ENCODE peak calls at places on chromosomes 12 and 14, in four cellular contexts. Q is CD4-positive, alpha-beta memory T cell; P is thoracic aorta; J is heart right ventricle. E is an unnamed sample.

GRCh38 chr12:104680070-104680469 is 223.3 kb downstream of the CHST11 start:
- DNase-seq in Q (peak), P (no peak), J (no peak), E (no peak)

GRCh38 chr14:103057028-103057371 is 349 bp downstream of the CDC42BPB start:
- DNase-seq in Q (no peak), P (no peak), J (no peak), E (no peak)

GRCh38 chr12:127570387-127570786 is 696.6 kb upstream of the TMEM132C start:
- DNase-seq in Q (no peak), P (no peak), J (no peak), E (no peak)

GRCh38 chr14:74438351-74438915 is 12.4 kb upstream of the SYNDIG1L start:
- DNase-seq in Q (no peak), P (no peak), J (no peak), E (no peak)

GRCh38 chr14:96121660-96122395 is 82.7 kb downstream of the C14orf132 start:
- DNase-seq in Q (no peak), P (no peak), J (no peak), E (peak)

GRCh38 chr12:75862692-75863471 is 168.7 kb downstream of the PHLDA1 start:
- DNase-seq in Q (no peak), P (no peak), J (no peak), E (peak)

GRCh38 chr12:67721216-67721615 is 72.7 kb downstream of the DYRK2 start:
- DNase-seq in Q (no peak), P (no peak), J (peak), E (no peak)

GRCh38 chr14:54676822-54677708 is 110.1 kb downstream of the SAMD4A start:
- DNase-seq in Q (no peak), P (no peak), J (peak), E (peak)

GRCh38 chr12:86331457-86331856 is 75.3 kb upstream of the MGAT4C start:
- DNase-seq in Q (no peak), P (no peak), J (no peak), E (no peak)

GRCh38 chr12:27560126-27560525 is 36.1 kb downstream of the PPFIBP1 start:
- DNase-seq in Q (no peak), P (no peak), J (no peak), E (no peak)

GRCh38 chr12:5135126-5135525 is 91.4 kb downstream of the KCNA5 start:
- DNase-seq in Q (no peak), P (no peak), J (no peak), E (no peak)

GRCh38 chr14:63421226-63421625 is 102.5 kb upstream of the GPHB5 start:
- DNase-seq in Q (no peak), P (no peak), J (no peak), E (no peak)

GRCh38 chr12:131445184-131445974 is 265.5 kb upstream of the SFSWAP start:
- DNase-seq in Q (no peak), P (no peak), J (no peak), E (no peak)

GRCh38 chr12:54217774-54218221 is 29.0 kb upstream of the SMUG1 start:
- DNase-seq in Q (no peak), P (no peak), J (no peak), E (no peak)

GRCh38 chr12:11437966-11438365 is 42.6 kb upstream of the PRB2 start:
- DNase-seq in Q (no peak), P (no peak), J (no peak), E (no peak)

DNA sequence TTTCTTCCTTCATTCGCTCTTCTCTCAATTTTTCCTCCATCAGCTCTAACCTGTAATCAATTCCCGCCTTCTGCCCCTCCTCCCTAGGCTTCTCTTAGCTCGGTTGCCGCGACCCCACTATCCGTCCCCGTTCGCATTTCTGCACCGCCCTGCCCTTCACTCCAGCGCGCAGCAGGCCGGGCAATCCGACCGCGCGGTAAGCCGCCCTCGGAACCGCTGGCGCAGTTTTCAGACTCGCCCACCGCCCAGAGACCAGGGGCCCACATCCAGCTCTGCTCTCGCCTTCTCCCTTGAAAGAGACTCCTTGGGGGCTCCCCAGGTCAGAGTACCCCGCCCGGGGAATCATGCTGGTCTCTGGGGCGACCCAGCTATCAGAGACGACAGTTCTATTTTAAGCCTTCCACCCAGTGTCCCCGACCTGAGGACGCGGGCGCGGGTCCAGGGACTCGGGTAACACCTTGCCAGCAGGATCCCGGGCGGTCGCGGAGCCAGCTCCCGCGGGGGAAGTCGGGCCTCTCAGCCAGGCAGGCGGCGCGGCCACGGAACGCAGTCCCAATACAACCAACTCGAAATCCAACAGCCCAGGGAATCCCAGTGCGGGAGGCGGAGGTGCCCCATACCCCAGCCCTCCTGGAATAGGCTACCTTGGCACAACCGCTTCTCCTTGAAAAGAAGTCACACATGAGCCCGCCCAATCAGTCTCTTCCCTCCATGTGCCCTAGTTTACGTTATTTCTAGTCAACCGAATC is 5.7 kb upstream of the SLC38A4 start:
- DNase-seq in Q (no peak), P (no peak), J (peak), E (no peak)
- H3K4me3 ChIP-seq in Q (no peak), P (peak), J (peak), E (peak)

GRCh38 chr14:93790966-93791365 is 2.7 kb upstream of the PRIMA1 start:
- DNase-seq in Q (no peak), P (no peak), J (no peak), E (no peak)

GRCh38 chr14:93789366-93790130 is 1.3 kb upstream of the PRIMA1 start:
- DNase-seq in Q (no peak), P (no peak), J (no peak), E (no peak)

GRCh38 chr14:93788307-93788556 is at the start of gene PRIMA1:
- DNase-seq in Q (no peak), P (no peak), J (no peak), E (no peak)

GRCh38 chr14:93787465-93788306 is 599 bp downstream of the PRIMA1 start:
- DNase-seq in Q (no peak), P (no peak), J (no peak), E (no peak)

GRCh38 chr14:93788557-93789365 is 476 bp upstream of the PRIMA1 start:
- DNase-seq in Q (no peak), P (no peak), J (peak), E (no peak)
- H3K4me3 ChIP-seq in Q (no peak), P (peak), J (peak), E (no peak)

GRCh38 chr12:124297389-124297788 is 2.5 kb downstream of the RFLNA start:
- DNase-seq in Q (no peak), P (no peak), J (no peak), E (no peak)

GRCh38 chr12:124297856-124298255 is 3.0 kb downstream of the RFLNA start:
- DNase-seq in Q (no peak), P (no peak), J (no peak), E (no peak)

GRCh38 chr12:124295431-124296058 is 652 bp downstream of the RFLNA start:
- DNase-seq in Q (no peak), P (no peak), J (no peak), E (no peak)

GRCh38 chr12:124296916-124297351 is 2.0 kb downstream of the RFLNA start:
- DNase-seq in Q (no peak), P (no peak), J (no peak), E (no peak)

DNA sequence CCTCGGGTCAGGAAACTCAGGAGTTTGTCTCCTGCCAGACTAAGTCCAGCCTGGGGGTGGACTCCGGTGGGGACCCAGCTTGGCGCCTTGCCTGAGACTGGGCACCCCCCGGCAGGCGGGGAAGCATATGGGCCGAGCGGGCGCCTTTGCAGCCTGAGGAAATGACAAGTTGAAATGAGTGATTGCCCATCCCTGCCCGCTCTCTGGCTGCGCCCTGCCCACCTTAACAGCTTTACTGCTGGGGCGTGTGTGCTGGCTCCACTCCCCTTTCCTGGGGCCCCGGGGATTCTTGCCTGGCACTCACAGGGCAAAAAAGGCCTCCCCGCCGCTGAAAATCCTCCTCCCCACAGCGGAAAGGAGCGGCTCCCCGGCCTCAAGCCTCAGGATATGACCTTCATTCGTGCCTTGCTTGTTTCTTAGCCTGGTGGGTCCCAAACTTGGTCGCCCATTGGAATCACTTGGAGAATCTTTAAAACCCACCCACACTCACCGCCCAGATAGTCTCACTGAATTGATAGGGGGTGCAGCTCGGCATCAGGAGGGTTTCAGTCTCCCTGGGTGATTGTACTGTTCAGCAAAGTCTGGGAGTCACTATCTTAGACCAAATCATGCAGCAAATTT is 1.5 kb downstream of the RFLNA start:
- DNase-seq in Q (no peak), P (no peak), J (no peak), E (no peak)
- H3K4me3 ChIP-seq in Q (no peak), P (peak), J (peak), E (peak)

GRCh38 chr14:80055912-80056801 is 155.1 kb downstream of the DIO2 start:
- DNase-seq in Q (no peak), P (no peak), J (peak), E (no peak)
- H3K4me3 ChIP-seq in Q (no peak), P (peak), J (no peak), E (no peak)

DNA sequence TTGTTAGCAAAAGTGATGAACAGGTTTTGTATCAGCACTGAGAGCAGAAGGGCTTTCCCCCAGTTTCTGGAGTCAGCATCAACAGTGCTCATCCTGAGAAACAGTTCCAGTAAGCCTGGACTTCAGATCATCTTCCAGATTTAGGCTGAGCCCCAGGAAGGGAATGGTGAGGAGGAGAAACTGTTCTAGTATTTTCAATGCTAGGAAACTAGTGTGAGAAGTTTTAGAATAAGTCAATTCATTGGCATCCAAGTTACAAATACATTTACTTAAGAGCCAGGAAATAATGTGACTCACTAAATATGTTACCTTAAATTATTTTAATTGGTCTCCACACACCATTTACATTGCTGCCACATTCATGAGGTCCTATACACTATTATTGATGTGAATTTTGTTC is 123.3 kb downstream of the SRGAP1 start:
- DNase-seq in Q (no peak), P (no peak), J (no peak), E (no peak)
- H3K4me3 ChIP-seq in Q (no peak), P (no peak), J (no peak), E (no peak)

GRCh38 chr12:9364224-9365176 is 156.3 kb upstream of the PZP start:
- DNase-seq in Q (peak), P (no peak), J (no peak), E (peak)
- H3K4me3 ChIP-seq in Q (peak), P (no peak), J (no peak), E (peak)